ENCODE peak calls at places on chromosome 9, in six cellular contexts. E, D, R, X, J and K are unnamed samples.

GRCh38 chr9:68685770-68686169 is 19.3 kb upstream of the PIP5K1B start:
- DNase-seq in E (no peak), D (peak), R (peak), X (peak), J (peak), K (no peak)

GRCh38 chr9:105150991-105151685 is 93.3 kb upstream of the SLC44A1 start:
- DNase-seq in E (no peak), D (no peak), R (no peak), X (no peak), J (no peak), K (no peak)

GRCh38 chr9:36903541-36904435 is 130.3 kb downstream of the PAX5 start:
- DNase-seq in E (no peak), D (no peak), R (peak), X (peak), J (peak), K (peak)

GRCh38 chr9:16321461-16322119 is 548.9 kb downstream of the BNC2 start:
- DNase-seq in E (peak), D (no peak), R (no peak), X (no peak), J (no peak), K (peak)

GRCh38 chr9:115999498-115999897 is 154.1 kb upstream of the PAPPA start:
- DNase-seq in E (no peak), D (no peak), R (no peak), X (no peak), J (no peak), K (no peak)

GRCh38 chr9:29203216-29203930 is 1630.1 kb upstream of the C9orf72 start:
- DNase-seq in E (no peak), D (no peak), R (no peak), X (no peak), J (no peak), K (no peak)

GRCh38 chr9:12464910-12465512 is 228.2 kb upstream of the TYRP1 start:
- DNase-seq in E (no peak), D (no peak), R (no peak), X (no peak), J (peak), K (peak)

GRCh38 chr9:3342159-3342777 is 183.5 kb downstream of the RFX3 start:
- DNase-seq in E (no peak), D (no peak), R (no peak), X (no peak), J (no peak), K (no peak)

GRCh38 chr9:37988602-37989001 is 80.4 kb downstream of the SHB start:
- DNase-seq in E (no peak), D (no peak), R (no peak), X (no peak), J (no peak), K (no peak)

GRCh38 chr9:93576296-93577044 is at the start of gene PHF2:
- DNase-seq in E (no peak), D (no peak), R (peak), X (no peak), J (no peak), K (no peak)

GRCh38 chr9:134778841-134779411 is 101.7 kb upstream of the FCN2 start:
- DNase-seq in E (peak), D (peak), R (peak), X (peak), J (peak), K (peak)

GRCh38 chr9:89001917-89002540 is 10.8 kb downstream of the S1PR3 start:
- DNase-seq in E (no peak), D (peak), R (no peak), X (no peak), J (no peak), K (no peak)

GRCh38 chr9:90974007-90974406 is 172.4 kb downstream of the SYK start:
- DNase-seq in E (no peak), D (no peak), R (no peak), X (no peak), J (no peak), K (no peak)

GRCh38 chr9:550267-550790 is 291.2 kb upstream of the DMRT1 start:
- DNase-seq in E (no peak), D (no peak), R (peak), X (no peak), J (no peak), K (no peak)

GRCh38 chr9:109251080-109251775 is 69.6 kb downstream of the EPB41L4B start:
- DNase-seq in E (no peak), D (peak), R (peak), X (no peak), J (peak), K (peak)

GRCh38 chr9:92954078-92954861 is 6.9 kb downstream of the FGD3 start:
- DNase-seq in E (no peak), D (no peak), R (peak), X (peak), J (no peak), K (peak)

GRCh38 chr9:89842267-89842768 is 237.5 kb downstream of the GADD45G start:
- DNase-seq in E (no peak), D (no peak), R (peak), X (no peak), J (no peak), K (no peak)

GRCh38 chr9:93893899-93894690 is 61.1 kb downstream of the BARX1 start:
- DNase-seq in E (peak), D (peak), R (peak), X (no peak), J (peak), K (no peak)

GRCh38 chr9:33380390-33381094 is 21.8 kb downstream of the AQP7 start:
- DNase-seq in E (peak), D (no peak), R (no peak), X (no peak), J (no peak), K (no peak)
- H3K27ac ChIP-seq in E (no peak), D (peak), R (no peak), X (no peak), J (no peak), K (no peak)

GRCh38 chr9:101486693-101487442 is 46.8 kb upstream of the RNF20 start:
- DNase-seq in E (peak), D (peak), R (peak), X (peak), J (no peak), K (peak)
- H3K4me3 ChIP-seq in E (peak), D (peak), R (peak), X (peak), J (no peak), K (peak)

GRCh38 chr9:111531716-111532115 is 6.7 kb downstream of the ZNF483 start:
- DNase-seq in E (no peak), D (no peak), R (no peak), X (no peak), J (no peak), K (no peak)
- TF ChIP-seq POLR2A in E (no peak), D (no peak), R (no peak), X (no peak), J (no peak), K (no peak)

GRCh38 chr9:128243486-128244415 is 32.1 kb downstream of the GOLGA2 start:
- DNase-seq in E (peak), D (no peak), R (no peak), X (no peak), J (no peak), K (no peak)

GRCh38 chr9:128242828-128243485 is 32.9 kb downstream of the GOLGA2 start:
- DNase-seq in E (peak), D (no peak), R (no peak), X (no peak), J (no peak), K (no peak)

GRCh38 chr9:128245293-128246151 is 30.3 kb downstream of the GOLGA2 start:
- DNase-seq in E (peak), D (no peak), R (no peak), X (no peak), J (peak), K (no peak)

GRCh38 chr9:128244443-128245226 is 31.2 kb downstream of the GOLGA2 start:
- DNase-seq in E (peak), D (no peak), R (peak), X (no peak), J (peak), K (peak)

DNA sequence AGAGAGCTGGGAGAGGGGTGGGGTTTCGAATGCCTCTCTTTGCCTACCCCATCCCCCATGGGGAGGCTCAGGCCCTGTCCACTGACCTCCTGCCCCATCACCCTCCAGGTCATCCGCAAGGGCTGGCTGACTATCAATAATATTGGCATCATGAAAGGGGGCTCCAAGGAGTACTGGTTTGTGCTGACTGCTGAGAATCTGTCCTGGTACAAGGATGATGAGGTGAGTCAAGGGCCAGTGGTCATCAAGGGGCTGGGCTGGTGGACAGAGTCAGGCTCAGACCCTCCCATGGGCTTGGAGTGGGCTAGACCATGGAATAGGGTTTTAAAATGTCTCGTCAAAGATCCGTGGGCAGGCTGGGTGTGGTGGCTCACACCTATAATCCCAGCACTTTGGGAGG is 33.7 kb downstream of the GOLGA2 start:
- DNase-seq in E (no peak), D (no peak), R (no peak), X (no peak), J (no peak), K (no peak)
- H3K27ac ChIP-seq in E (no peak), D (no peak), R (no peak), X (no peak), J (no peak), K (no peak)

DNA sequence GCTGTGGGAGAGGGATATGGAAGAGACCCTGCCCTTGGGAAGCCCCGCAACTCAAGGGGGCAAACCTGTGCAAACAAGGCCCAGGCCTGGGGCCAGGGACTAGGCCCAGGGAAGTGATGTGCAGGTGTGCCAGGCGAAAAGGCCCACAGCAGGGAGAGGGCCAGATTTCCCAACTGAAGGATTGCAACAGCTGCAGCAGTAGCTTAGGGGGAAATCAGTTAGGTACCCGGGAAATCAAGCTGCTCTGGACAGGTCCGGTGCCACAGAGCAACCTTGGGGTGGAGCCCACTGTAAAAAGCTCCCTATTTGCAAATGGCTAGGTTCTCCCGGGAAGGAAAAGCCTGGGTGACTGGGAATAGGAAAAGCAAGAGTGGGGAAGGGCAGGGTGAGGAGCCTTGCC is 10.4 kb downstream of the GRIN1 start:
- DNase-seq in E (no peak), D (no peak), R (no peak), X (no peak), J (no peak), K (no peak)
- H3K4me3 ChIP-seq in E (no peak), D (no peak), R (no peak), X (no peak), J (peak), K (no peak)

GRCh38 chr9:2155966-2156365 is 140.8 kb downstream of the SMARCA2 start:
- DNase-seq in E (no peak), D (no peak), R (no peak), X (no peak), J (no peak), K (no peak)
- TF ChIP-seq POLR2A in E (no peak), D (no peak), R (no peak), X (no peak), J (no peak), K (no peak)

GRCh38 chr9:85224301-85224700 is 517.5 kb downstream of the AGTPBP1 start:
- DNase-seq in E (no peak), D (no peak), R (no peak), X (no peak), J (no peak), K (no peak)
- H3K27ac ChIP-seq in E (no peak), D (no peak), R (no peak), X (peak), J (no peak), K (no peak)

GRCh38 chr9:113350338-113350672 is 964 bp downstream of the BSPRY start:
- DNase-seq in E (no peak), D (no peak), R (no peak), X (no peak), J (no peak), K (no peak)
- H3K4me3 ChIP-seq in E (peak), D (peak), R (peak), X (peak), J (peak), K (no peak)

GRCh38 chr9:95508242-95508967 is 8.4 kb downstream of the PTCH1 start:
- DNase-seq in E (no peak), D (peak), R (no peak), X (no peak), J (no peak), K (no peak)
- TF ChIP-seq POLR2A in E (no peak), D (no peak), R (no peak), X (no peak), J (no peak), K (no peak)

GRCh38 chr9:2228132-2228531 is 213.0 kb downstream of the SMARCA2 start:
- DNase-seq in E (no peak), D (peak), R (peak), X (no peak), J (no peak), K (peak)
- H3K27ac ChIP-seq in E (no peak), D (no peak), R (no peak), X (no peak), J (no peak), K (peak)